ENCODE peak calls at places on chromosomes 7 and 10, in five cellular contexts. W is breast epithelium, N is IMR-90, U is HepG2, C is right lobe of liver. X is an unnamed sample.

GRCh38 chr7:19928247-19928646 is 154.8 kb upstream of the TMEM196 start:
- DNase-seq in W (no peak), N (no peak), U (no peak), C (no peak), X (no peak)

GRCh38 chr7:108222236-108222892 is 92.2 kb upstream of the LAMB4 start:
- DNase-seq in W (no peak), N (peak; percentile 43), U (peak; percentile 14), C (no peak), X (no peak)

GRCh38 chr10:3764626-3765375 is 20.2 kb downstream of the KLF6 start:
- DNase-seq in W (no peak), N (no peak), U (no peak), C (peak; percentile 39), X (no peak)

GRCh38 chr10:1420663-1421362 is 316.5 kb downstream of the ADARB2 start:
- DNase-seq in W (peak; percentile 34), N (no peak), U (peak; percentile 51), C (peak; percentile 62), X (no peak)

GRCh38 chr10:122354391-122354790 is 20.1 kb upstream of the PLEKHA1 start:
- DNase-seq in W (no peak), N (no peak), U (no peak), C (no peak), X (no peak)

GRCh38 chr7:142760071-142760642 is 10.6 kb upstream of the PRSS2 start:
- DNase-seq in W (no peak), N (no peak), U (no peak), C (no peak), X (no peak)

GRCh38 chr10:129055966-129056365 is 411.1 kb upstream of the MGMT start:
- DNase-seq in W (no peak), N (no peak), U (no peak), C (no peak), X (no peak)

GRCh38 chr10:114504769-114505579 is 100.7 kb upstream of the AFAP1L2 start:
- DNase-seq in W (peak; percentile 72), N (peak; percentile 91), U (peak; percentile 67), C (no peak), X (peak; percentile 48)

GRCh38 chr7:131591674-131592328 is 35.4 kb upstream of the PODXL start:
- DNase-seq in W (no peak), N (no peak), U (no peak), C (no peak), X (no peak)

GRCh38 chr7:135745702-135746312 is 2.8 kb downstream of the FAM180A start:
- DNase-seq in W (peak; percentile 50), N (peak; percentile 99), U (no peak), C (peak; percentile 57), X (peak; percentile 65)

GRCh38 chr7:40879941-40880558 is 745.2 kb downstream of the SUGCT start:
- DNase-seq in W (no peak), N (no peak), U (no peak), C (no peak), X (no peak)

GRCh38 chr7:73682745-73683055 is 553 bp downstream of the DNAJC30 start:
- DNase-seq in W (no peak), N (no peak), U (no peak), C (no peak), X (no peak)

GRCh38 chr7:17990761-17991160 is 36.9 kb downstream of the PRPS1L1 start:
- DNase-seq in W (no peak), N (no peak), U (no peak), C (no peak), X (no peak)

GRCh38 chr10:132699411-132700167 is 86.4 kb downstream of the NKX6-2 start:
- DNase-seq in W (no peak), N (no peak), U (no peak), C (peak; percentile 41), X (no peak)

GRCh38 chr7:123727071-123727837 is 21.5 kb downstream of the WASL start:
- DNase-seq in W (no peak), N (peak; percentile 90), U (peak; percentile 53), C (no peak), X (no peak)

GRCh38 chr10:1454964-1455363 is 282.4 kb downstream of the ADARB2 start:
- DNase-seq in W (no peak), N (no peak), U (no peak), C (no peak), X (no peak)

GRCh38 chr7:24290004-24290641 is 6.1 kb downstream of the NPY start:
- DNase-seq in W (no peak), N (peak; percentile 18), U (peak; percentile 60), C (no peak), X (no peak)

GRCh38 chr10:102040721-102041120 is 15.3 kb downstream of the ARMH3 start:
- DNase-seq in W (no peak), N (no peak), U (no peak), C (no peak), X (no peak)

GRCh38 chr7:103388469-103389140 is 41.2 kb downstream of the PSMC2 start:
- DNase-seq in W (no peak), N (no peak), U (peak; percentile 93), C (peak; percentile 78), X (no peak)

GRCh38 chr10:51743146-51743545 is 43.8 kb upstream of the CSTF2T start:
- DNase-seq in W (no peak), N (no peak), U (no peak), C (no peak), X (no peak)

GRCh38 chr7:36852931-36853330 is 128.6 kb upstream of the AOAH start:
- DNase-seq in W (no peak), N (no peak), U (no peak), C (no peak), X (no peak)

GRCh38 chr10:26214004-26214403 is 2.6 kb upstream of the GAD2 start:
- DNase-seq in W (no peak), N (no peak), U (no peak), C (no peak), X (no peak)

GRCh38 chr10:97788552-97789442 is 17.0 kb upstream of the SFRP5 start:
- DNase-seq in W (peak; percentile 57), N (no peak), U (peak; percentile 43), C (no peak), X (no peak)

GRCh38 chr7:29146888-29147609 is 712 bp upstream of the CPVL start:
- DNase-seq in W (no peak), N (no peak), U (peak; percentile 60), C (peak; percentile 48), X (peak; percentile 47)

GRCh38 chr7:65390588-65390987 is 16.9 kb downstream of the ZNF92 start:
- DNase-seq in W (no peak), N (no peak), U (no peak), C (no peak), X (no peak)

GRCh38 chr7:128105228-128106022 is 74.2 kb upstream of the LRRC4 start:
- DNase-seq in W (no peak), N (no peak), U (no peak), C (no peak), X (no peak)
- TF ChIP-seq POLR2A in W (no peak), N (no peak), U (no peak), C (no peak), X (no peak)

GRCh38 chr10:60944159-60944909 is at the start of gene RHOBTB1:
- DNase-seq in W (peak; percentile 48), N (peak; percentile 83), U (peak; percentile 34), C (peak; percentile 73), X (peak; percentile 72)
- H3K4me3 ChIP-seq in W (peak within 1 kb of the TSS; percentile 79), N (peak within 1 kb of the TSS; percentile 67), U (peak within 1 kb of the TSS; percentile 69), C (peak within 1 kb of the TSS; percentile 53), X (peak within 1 kb of the TSS; percentile 93)

GRCh38 chr10:80458263-80458625 is 4.1 kb downstream of the TSPAN14 start:
- DNase-seq in W (no peak), N (no peak), U (no peak), C (no peak), X (no peak)
- H3K27ac ChIP-seq in W (peak overlapping the region; percentile 94), N (no peak overlapping the region), U (no peak overlapping the region), C (no peak overlapping the region), X (peak overlapping the region; percentile 55)

GRCh38 chr10:31929260-31929985 is 792 bp upstream of the ARHGAP12 start:
- DNase-seq in W (peak; percentile 67), N (no peak), U (peak; percentile 77), C (peak; percentile 89), X (peak; percentile 58)
- TF ChIP-seq POLR2A in W (no peak), N (no peak), U (peak; percentile 55), C (peak; percentile 19), X (no peak)

DNA sequence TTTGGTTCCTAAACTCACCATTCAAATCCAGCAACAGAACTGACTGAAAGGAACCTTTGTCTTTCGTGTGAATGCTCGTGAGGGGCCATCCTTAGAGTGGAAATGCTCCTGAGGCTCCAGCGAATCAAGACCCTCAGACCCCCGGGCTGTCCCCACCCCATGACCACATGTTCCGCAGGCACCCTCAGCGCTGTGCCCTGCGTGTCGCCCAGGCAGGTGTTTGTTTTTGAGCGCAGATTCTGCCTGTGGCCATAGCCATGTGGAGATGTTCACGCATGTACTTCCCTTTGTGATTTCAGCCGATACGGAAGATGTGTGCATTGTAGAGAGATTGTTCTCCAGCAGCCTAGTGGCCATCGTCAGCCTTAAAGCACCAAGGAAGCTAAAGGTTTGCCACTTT is 24.2 kb downstream of the WIPI2 start:
- DNase-seq in W (no peak), N (no peak), U (no peak), C (peak; percentile 10), X (no peak)
- H3K4me3 ChIP-seq in W (no peak overlapping the region), N (no peak overlapping the region), U (no peak overlapping the region), C (no peak overlapping the region), X (no peak overlapping the region)

DNA sequence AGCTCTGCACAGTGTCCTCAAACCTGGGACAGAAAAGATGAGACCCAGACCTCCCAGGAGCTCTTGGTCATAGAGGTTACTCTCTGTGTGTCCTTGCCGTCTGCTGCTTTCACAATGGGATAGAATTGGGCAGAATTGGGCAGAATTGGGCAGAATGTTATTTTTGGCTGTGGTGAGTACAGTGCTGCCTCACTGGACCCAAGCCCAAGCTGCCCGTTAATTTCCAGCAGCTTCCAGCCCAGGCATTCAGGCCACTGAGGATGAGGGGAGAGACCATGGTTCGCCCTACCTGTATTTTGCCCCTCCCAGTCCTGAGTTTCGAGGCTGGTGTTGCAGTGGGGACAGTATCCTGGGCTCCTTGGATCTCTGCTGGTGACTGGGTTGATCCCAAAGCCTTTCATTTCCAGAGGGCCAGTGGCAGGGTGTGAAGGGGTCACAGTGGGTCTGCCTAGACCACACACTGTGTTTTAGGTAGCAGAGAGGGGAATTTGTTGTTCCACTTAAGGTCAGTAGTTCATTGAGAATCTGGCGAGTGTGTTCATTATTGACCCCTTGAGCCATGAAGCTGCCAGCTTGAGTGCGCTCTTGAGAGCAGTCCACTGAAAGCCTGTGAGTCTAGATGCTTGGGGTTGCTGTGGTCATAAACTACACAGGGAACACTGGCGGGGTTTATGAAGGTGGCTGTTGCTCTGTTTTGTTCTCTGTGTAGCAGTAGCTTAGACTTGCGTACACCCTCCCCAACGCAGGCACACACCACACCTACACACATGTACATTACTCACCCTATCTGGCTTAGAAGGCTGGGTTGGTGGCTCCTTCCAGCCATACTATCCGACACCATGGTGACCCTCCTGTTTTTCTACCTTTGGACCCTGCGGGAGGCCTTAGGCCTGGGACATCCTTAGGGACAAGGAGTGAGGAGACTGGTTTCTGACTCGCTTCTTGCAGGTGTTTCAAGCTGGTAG is 23.5 kb downstream of the NACAD start:
- DNase-seq in W (no peak), N (no peak), U (no peak), C (no peak), X (no peak)
- H3K27ac ChIP-seq in W (no peak overlapping the region), N (no peak overlapping the region), U (no peak overlapping the region), C (no peak overlapping the region), X (no peak overlapping the region)